ENCODE peak calls at places on chromosome 9, in five cellular contexts. T, H, M, A and D are unnamed samples.

GRCh38 chr9:86720893-86721698 is 226.2 kb downstream of the GAS1 start:
- DNase-seq in T (no peak), H (peak; percentile 58), M (peak; percentile 37), A (peak; percentile 86), D (no peak)

GRCh38 chr9:107540167-107540566 is 50.6 kb upstream of the KLF4 start:
- DNase-seq in T (no peak), H (no peak), M (no peak), A (no peak), D (no peak)

GRCh38 chr9:119951591-119951990 is 582.4 kb upstream of the BRINP1 start:
- DNase-seq in T (no peak), H (no peak), M (no peak), A (peak; percentile 5), D (no peak)

GRCh38 chr9:96251451-96251850 is 50.5 kb downstream of the HSD17B3 start:
- DNase-seq in T (no peak), H (peak; percentile 32), M (no peak), A (peak; percentile 14), D (no peak)

GRCh38 chr9:88988796-88989641 is 2.2 kb upstream of the S1PR3 start:
- DNase-seq in T (no peak), H (peak; percentile 60), M (no peak), A (peak; percentile 64), D (no peak)

GRCh38 chr9:105425817-105426433 is 21.9 kb upstream of the FSD1L start:
- DNase-seq in T (peak; percentile 21), H (no peak), M (peak; percentile 33), A (peak; percentile 45), D (peak; percentile 38)

GRCh38 chr9:130518943-130519772 is 60.2 kb upstream of the FUBP3 start:
- DNase-seq in T (no peak), H (no peak), M (peak; percentile 32), A (no peak), D (no peak)

GRCh38 chr9:97601228-97601898 is 31.8 kb downstream of the TSTD2 start:
- DNase-seq in T (no peak), H (no peak), M (no peak), A (no peak), D (no peak)

GRCh38 chr9:82124090-82124489 is 135.5 kb downstream of the SPATA31D1 start:
- DNase-seq in T (no peak), H (peak; percentile 74), M (no peak), A (peak; percentile 87), D (peak; percentile 89)

GRCh38 chr9:136848393-136849037 is 694 bp upstream of the PHPT1 start:
- DNase-seq in T (peak; percentile 56), H (peak; percentile 31), M (peak; percentile 75), A (peak; percentile 19), D (peak; percentile 33)

GRCh38 chr9:107624216-107624948 is 134.8 kb upstream of the KLF4 start:
- DNase-seq in T (peak; percentile 30), H (peak; percentile 16), M (no peak), A (peak; percentile 75), D (no peak)

GRCh38 chr9:133604856-133605255 is 4.3 kb downstream of the FAM163B start:
- DNase-seq in T (no peak), H (no peak), M (peak; percentile 44), A (no peak), D (no peak)

GRCh38 chr9:80931163-80931562 is 758.2 kb downstream of the TLE1 start:
- DNase-seq in T (no peak), H (no peak), M (no peak), A (no peak), D (no peak)

GRCh38 chr9:78663367-78663766 is 366.4 kb downstream of the PSAT1 start:
- DNase-seq in T (no peak), H (no peak), M (no peak), A (no peak), D (no peak)

GRCh38 chr9:121440265-121440664 is 59.4 kb downstream of the GGTA1 start:
- DNase-seq in T (peak; percentile 49), H (no peak), M (peak; percentile 49), A (peak; percentile 36), D (peak; percentile 27)

GRCh38 chr9:117205806-117206205 is 209.1 kb downstream of the ASTN2 start:
- DNase-seq in T (no peak), H (no peak), M (no peak), A (no peak), D (no peak)

GRCh38 chr9:73151653-73152382 is at the start of gene ANXA1:
- DNase-seq in T (peak; percentile 94), H (peak; percentile 93), M (peak; percentile 60), A (peak; percentile 92), D (peak; percentile 97)

GRCh38 chr9:136352682-136353081 is 10.9 kb downstream of the DNLZ start:
- DNase-seq in T (no peak), H (no peak), M (no peak), A (no peak), D (no peak)

GRCh38 chr9:673966-674526 is 167.5 kb upstream of the DMRT1 start:
- DNase-seq in T (no peak), H (peak; percentile 69), M (peak; percentile 73), A (no peak), D (no peak)

GRCh38 chr9:136947955-136948510 is 3.0 kb downstream of the C8G start:
- DNase-seq in T (peak; percentile 81), H (peak; percentile 12), M (peak; percentile 75), A (peak; percentile 30), D (peak; percentile 38)

GRCh38 chr9:16367605-16368424 is 502.7 kb downstream of the BNC2 start:
- DNase-seq in T (no peak), H (peak; percentile 72), M (no peak), A (peak; percentile 78), D (peak; percentile 85)

GRCh38 chr9:89743576-89744254 is 138.9 kb downstream of the GADD45G start:
- DNase-seq in T (no peak), H (no peak), M (peak; percentile 68), A (no peak), D (no peak)

GRCh38 chr9:118761016-118761790 is 608.0 kb downstream of the BRINP1 start:
- DNase-seq in T (no peak), H (no peak), M (no peak), A (no peak), D (no peak)
- TF ChIP-seq CTCF in T (no peak), H (no peak), M (no peak), A (no peak), D (no peak)

GRCh38 chr9:122812736-122813135 is 12.8 kb downstream of the OR1K1 start:
- DNase-seq in T (no peak), H (no peak), M (no peak), A (no peak), D (no peak)

GRCh38 chr9:122806661-122807060 is 6.7 kb downstream of the OR1K1 start:
- DNase-seq in T (no peak), H (no peak), M (no peak), A (peak; percentile 53), D (no peak)

GRCh38 chr9:122807271-122807900 is 7.5 kb downstream of the OR1K1 start:
- DNase-seq in T (no peak), H (no peak), M (no peak), A (peak; percentile 67), D (no peak)

GRCh38 chr9:122808141-122808540 is 8.2 kb downstream of the OR1K1 start:
- DNase-seq in T (no peak), H (no peak), M (no peak), A (no peak), D (no peak)

GRCh38 chr9:122810306-122810946 is 10.5 kb downstream of the OR1K1 start:
- DNase-seq in T (peak; percentile 78), H (peak; percentile 62), M (peak; percentile 91), A (peak; percentile 74), D (peak; percentile 60)
- TF ChIP-seq CTCF in T (peak; percentile 91), H (peak; percentile 72), M (peak; percentile 90), A (peak; percentile 68), D (peak; percentile 92)

GRCh38 chr9:124309665-124310064 is 51.9 kb downstream of the NEK6 start:
- DNase-seq in T (peak; percentile 88), H (peak; percentile 90), M (peak; percentile 49), A (peak; percentile 97), D (peak; percentile 95)

GRCh38 chr9:124311283-124311682 is 53.5 kb downstream of the NEK6 start:
- DNase-seq in T (no peak), H (no peak), M (peak; percentile 58), A (no peak), D (no peak)

GRCh38 chr9:124315856-124316255 is 58.1 kb downstream of the NEK6 start:
- DNase-seq in T (no peak), H (no peak), M (no peak), A (no peak), D (no peak)

GRCh38 chr9:124313940-124314339 is 56.2 kb downstream of the NEK6 start:
- DNase-seq in T (no peak), H (no peak), M (no peak), A (no peak), D (no peak)

DNA sequence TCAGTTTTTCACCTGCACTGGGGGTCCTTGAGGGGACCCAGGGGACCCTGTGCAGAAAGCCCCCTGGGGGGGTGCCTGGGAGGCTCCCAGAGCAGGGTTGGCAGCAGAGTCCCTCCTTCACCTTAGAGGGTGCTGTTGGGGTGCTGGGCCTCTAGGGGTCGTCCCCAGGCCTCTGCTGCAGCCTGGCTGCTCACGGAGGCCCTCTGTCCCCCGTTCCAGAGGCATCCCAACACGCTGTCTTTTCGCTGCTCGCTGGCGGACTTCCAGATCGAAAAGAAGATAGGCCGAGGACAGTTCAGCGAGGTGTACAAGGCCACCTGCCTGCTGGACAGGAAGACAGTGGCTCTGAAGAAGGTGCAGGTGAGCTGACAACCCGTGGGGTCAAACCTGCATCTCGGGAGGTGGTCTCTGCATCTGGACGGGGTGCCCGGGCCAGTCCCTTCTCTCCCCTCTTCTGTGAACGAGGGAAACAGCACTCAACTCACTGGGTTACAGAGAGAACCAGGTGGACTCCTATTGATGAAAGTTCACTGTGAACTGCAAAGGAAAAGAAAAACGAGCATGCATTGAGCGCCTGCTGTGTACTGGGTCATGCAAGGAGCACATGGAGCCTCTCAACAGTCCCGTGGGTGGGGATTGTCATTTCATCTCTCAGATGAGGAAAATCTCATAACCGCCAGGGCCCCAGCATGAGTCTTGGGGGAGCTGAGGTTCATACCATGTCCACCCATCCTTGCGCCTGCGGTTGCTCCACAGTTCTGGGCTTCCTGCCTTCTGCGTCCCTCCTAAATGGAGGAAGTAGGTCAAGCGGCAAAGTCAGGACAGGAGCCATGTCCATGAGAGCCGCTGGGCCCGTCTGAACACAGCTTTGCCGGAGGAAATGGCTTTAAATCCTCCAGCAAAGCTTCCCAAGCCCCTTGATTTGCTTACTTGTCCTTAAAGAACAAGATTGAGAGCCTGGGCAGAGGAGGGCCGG is 54.8 kb downstream of the NEK6 start:
- DNase-seq in T (no peak), H (no peak), M (peak; percentile 61), A (no peak), D (no peak)
- TF ChIP-seq CTCF in T (no peak), H (no peak), M (peak; percentile 47), A (no peak), D (peak; percentile 34)

DNA sequence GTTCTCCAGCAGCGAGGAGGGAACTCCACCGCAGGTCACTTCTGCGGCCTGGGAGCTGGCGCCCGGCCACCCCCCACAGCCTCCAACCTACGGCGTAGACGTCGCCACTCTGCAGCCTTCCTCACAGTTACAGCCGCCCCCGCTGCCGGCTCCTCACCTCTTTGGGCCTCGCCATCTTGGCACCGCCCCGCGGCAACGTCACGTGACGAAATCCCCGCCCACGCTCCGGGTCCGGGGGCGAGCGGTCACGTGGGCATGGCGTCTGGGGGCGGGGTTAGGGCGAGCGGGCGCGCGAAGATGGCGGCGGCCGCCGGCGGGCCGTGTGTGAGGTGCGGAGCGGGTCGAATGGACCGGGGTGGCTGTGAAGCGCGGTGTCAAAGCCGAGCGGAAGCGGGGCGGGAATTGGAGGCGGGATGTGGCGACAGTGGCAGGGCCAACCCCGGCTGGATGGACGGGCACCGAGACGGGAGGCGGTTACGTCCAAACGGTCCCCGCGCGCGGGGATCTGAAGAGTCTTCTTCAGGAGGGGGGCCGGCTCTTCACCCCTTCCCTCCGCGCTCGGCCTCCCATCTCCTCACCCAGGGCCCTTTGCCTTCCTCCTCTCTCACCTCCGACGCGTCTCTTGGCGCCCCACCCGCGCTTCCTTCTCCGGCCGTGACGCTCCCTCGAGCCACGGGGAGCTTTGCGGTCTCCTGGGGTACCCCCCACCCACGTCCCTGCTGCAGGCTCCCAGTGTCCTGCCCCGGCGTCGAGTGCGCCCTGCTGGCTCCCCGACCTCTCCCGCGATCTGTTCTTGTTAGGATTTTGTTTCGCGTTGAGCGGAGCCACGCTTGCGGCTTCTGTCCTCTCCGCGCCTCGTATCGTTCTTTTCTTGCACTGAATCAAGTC is at the start of the genes DOLK and NUP188:
- DNase-seq in T (peak; percentile 90), H (peak; percentile 92), M (peak; percentile 97), A (peak; percentile 89), D (peak; percentile 87)
- TF ChIP-seq CTCF in T (no peak), H (no peak), M (no peak), A (no peak), D (no peak)